ENCODE peak calls at places on chromosomes 6 and 20, in eight cellular contexts. One of them, this sample, is unnamed.

GRCh38 chr20:36830791-36831691 is 44.9 kb upstream of the TLDC2 start:
- DNase-seq in stomach: no peak
- DNase-seq in SK-N-SH: peak
- DNase-seq in esophagus squamous epithelium: no peak
- DNase-seq in BE2C: no peak
- DNase-seq in A673: no peak
- DNase-seq in ovary: peak
- DNase-seq in heart right ventricle: peak
- DNase-seq in this sample: no peak

GRCh38 chr6:149093643-149094042 is 223.9 kb upstream of the TAB2 start:
- DNase-seq in stomach: no peak
- DNase-seq in SK-N-SH: no peak
- DNase-seq in esophagus squamous epithelium: no peak
- DNase-seq in BE2C: no peak
- DNase-seq in A673: no peak
- DNase-seq in ovary: no peak
- DNase-seq in heart right ventricle: no peak
- DNase-seq in this sample: no peak

GRCh38 chr20:44720617-44720993 is 5.4 kb downstream of the CCN5 start:
- DNase-seq in stomach: no peak
- DNase-seq in SK-N-SH: peak
- DNase-seq in esophagus squamous epithelium: no peak
- DNase-seq in BE2C: peak
- DNase-seq in A673: peak
- DNase-seq in ovary: peak
- DNase-seq in heart right ventricle: no peak
- DNase-seq in this sample: no peak

GRCh38 chr6:63926950-63927349 is 291.3 kb downstream of the PHF3 start:
- DNase-seq in stomach: no peak
- DNase-seq in SK-N-SH: no peak
- DNase-seq in esophagus squamous epithelium: no peak
- DNase-seq in BE2C: no peak
- DNase-seq in A673: no peak
- DNase-seq in ovary: no peak
- DNase-seq in heart right ventricle: no peak
- DNase-seq in this sample: no peak

GRCh38 chr20:5095454-5095853 is 24.3 kb downstream of the PCNA start:
- DNase-seq in stomach: no peak
- DNase-seq in SK-N-SH: no peak
- DNase-seq in esophagus squamous epithelium: no peak
- DNase-seq in BE2C: no peak
- DNase-seq in A673: no peak
- DNase-seq in ovary: no peak
- DNase-seq in heart right ventricle: no peak
- DNase-seq in this sample: no peak

GRCh38 chr20:40689943-40690835 is 1.2 kb upstream of the MAFB start:
- DNase-seq in stomach: peak
- DNase-seq in SK-N-SH: peak
- DNase-seq in esophagus squamous epithelium: no peak
- DNase-seq in BE2C: peak
- DNase-seq in A673: peak
- DNase-seq in ovary: peak
- DNase-seq in heart right ventricle: peak
- DNase-seq in this sample: peak

GRCh38 chr6:166862287-166862977 is 93.9 kb downstream of the RNASET2 start:
- DNase-seq in stomach: peak
- DNase-seq in SK-N-SH: peak
- DNase-seq in esophagus squamous epithelium: no peak
- DNase-seq in BE2C: peak
- DNase-seq in A673: peak
- DNase-seq in ovary: peak
- DNase-seq in heart right ventricle: peak
- DNase-seq in this sample: peak

GRCh38 chr20:37651932-37652331 is 41.9 kb upstream of the CTNNBL1 start:
- DNase-seq in stomach: peak
- DNase-seq in SK-N-SH: peak
- DNase-seq in esophagus squamous epithelium: no peak
- DNase-seq in BE2C: peak
- DNase-seq in A673: peak
- DNase-seq in ovary: no peak
- DNase-seq in heart right ventricle: peak
- DNase-seq in this sample: peak

GRCh38 chr6:137729866-137730629 is 137.0 kb upstream of the TNFAIP3 start:
- DNase-seq in stomach: no peak
- DNase-seq in SK-N-SH: no peak
- DNase-seq in esophagus squamous epithelium: no peak
- DNase-seq in BE2C: no peak
- DNase-seq in A673: no peak
- DNase-seq in ovary: no peak
- DNase-seq in heart right ventricle: no peak
- DNase-seq in this sample: no peak

GRCh38 chr6:137725949-137726348 is 141.1 kb upstream of the TNFAIP3 start:
- DNase-seq in stomach: no peak
- DNase-seq in SK-N-SH: no peak
- DNase-seq in esophagus squamous epithelium: no peak
- DNase-seq in BE2C: no peak
- DNase-seq in A673: no peak
- DNase-seq in ovary: no peak
- DNase-seq in heart right ventricle: no peak
- DNase-seq in this sample: no peak

GRCh38 chr6:137727206-137727605 is 139.9 kb upstream of the TNFAIP3 start:
- DNase-seq in stomach: no peak
- DNase-seq in SK-N-SH: no peak
- DNase-seq in esophagus squamous epithelium: no peak
- DNase-seq in BE2C: no peak
- DNase-seq in A673: no peak
- DNase-seq in ovary: no peak
- DNase-seq in heart right ventricle: no peak
- DNase-seq in this sample: no peak

GRCh38 chr6:137731600-137731959 is 135.5 kb upstream of the TNFAIP3 start:
- DNase-seq in stomach: no peak
- DNase-seq in SK-N-SH: no peak
- DNase-seq in esophagus squamous epithelium: no peak
- DNase-seq in BE2C: no peak
- DNase-seq in A673: no peak
- DNase-seq in ovary: no peak
- DNase-seq in heart right ventricle: no peak
- DNase-seq in this sample: no peak

DNA sequence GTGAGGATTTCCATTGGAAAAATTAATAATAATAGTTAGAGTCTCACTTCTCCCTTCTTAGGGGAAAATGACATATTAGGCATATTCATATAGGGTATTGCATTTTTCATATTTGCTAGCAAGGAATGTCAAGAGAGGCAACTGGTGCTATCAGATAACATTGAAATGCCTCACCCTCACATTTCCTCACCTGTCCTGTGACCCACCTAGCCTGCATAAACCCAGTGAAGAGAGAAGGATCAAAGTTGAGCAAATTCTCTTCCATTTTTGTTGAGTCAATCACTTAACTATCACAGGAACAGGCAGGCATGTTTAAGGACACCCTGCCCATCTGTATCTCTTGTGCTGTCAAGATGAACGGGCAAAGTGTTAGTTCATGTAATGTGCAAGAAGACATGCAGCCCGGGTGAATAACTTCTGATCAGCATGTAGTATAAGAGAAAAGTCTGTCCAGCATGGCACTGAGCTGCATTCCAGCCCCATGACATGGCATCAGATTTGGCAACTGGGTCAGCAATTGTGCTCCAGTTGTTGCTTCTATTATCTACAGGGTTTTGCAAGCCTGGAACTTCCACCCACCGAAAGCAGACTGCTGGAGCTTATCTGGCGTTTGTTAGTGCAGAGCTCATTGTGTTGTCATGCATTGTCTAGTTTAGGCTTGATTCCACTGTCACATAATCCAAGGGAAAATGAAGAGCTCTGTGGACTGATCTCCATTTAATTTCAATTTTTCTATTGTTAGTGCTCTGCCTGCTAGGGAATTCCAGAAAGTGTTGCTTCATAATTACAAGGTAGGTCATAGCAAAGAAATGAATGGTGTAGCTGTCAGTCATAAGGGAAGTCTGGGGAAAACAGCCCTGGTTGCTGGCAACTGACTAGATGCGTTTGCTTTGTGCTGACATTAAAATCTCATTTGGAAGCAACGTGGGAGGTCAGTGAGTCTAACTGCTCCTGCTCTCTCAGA is 138.4 kb upstream of the TNFAIP3 start:
- DNase-seq in stomach: no peak
- DNase-seq in SK-N-SH: no peak
- DNase-seq in esophagus squamous epithelium: no peak
- DNase-seq in BE2C: no peak
- DNase-seq in A673: no peak
- DNase-seq in ovary: no peak
- DNase-seq in heart right ventricle: no peak
- DNase-seq in this sample: peak
- H3K4me3 ChIP-seq in stomach: no peak
- H3K4me3 ChIP-seq in SK-N-SH: no peak
- H3K4me3 ChIP-seq in esophagus squamous epithelium: no peak
- H3K4me3 ChIP-seq in BE2C: no peak
- H3K4me3 ChIP-seq in A673: no peak
- H3K4me3 ChIP-seq in ovary: no peak
- H3K4me3 ChIP-seq in heart right ventricle: no peak
- H3K4me3 ChIP-seq in this sample: no peak

GRCh38 chr20:47508228-47508752 is 6.6 kb downstream of the NCOA3 start:
- DNase-seq in stomach: no peak
- DNase-seq in SK-N-SH: no peak
- DNase-seq in esophagus squamous epithelium: no peak
- DNase-seq in BE2C: no peak
- DNase-seq in A673: no peak
- DNase-seq in ovary: no peak
- DNase-seq in heart right ventricle: no peak
- DNase-seq in this sample: no peak

GRCh38 chr20:47506850-47507249 is 5.2 kb downstream of the NCOA3 start:
- DNase-seq in stomach: no peak
- DNase-seq in SK-N-SH: no peak
- DNase-seq in esophagus squamous epithelium: no peak
- DNase-seq in BE2C: no peak
- DNase-seq in A673: no peak
- DNase-seq in ovary: no peak
- DNase-seq in heart right ventricle: no peak
- DNase-seq in this sample: no peak

GRCh38 chr20:47506335-47506734 is 4.6 kb downstream of the NCOA3 start:
- DNase-seq in stomach: no peak
- DNase-seq in SK-N-SH: no peak
- DNase-seq in esophagus squamous epithelium: no peak
- DNase-seq in BE2C: no peak
- DNase-seq in A673: no peak
- DNase-seq in ovary: no peak
- DNase-seq in heart right ventricle: no peak
- DNase-seq in this sample: no peak

GRCh38 chr20:47509685-47510084 is 8.0 kb downstream of the NCOA3 start:
- DNase-seq in stomach: no peak
- DNase-seq in SK-N-SH: no peak
- DNase-seq in esophagus squamous epithelium: no peak
- DNase-seq in BE2C: no peak
- DNase-seq in A673: no peak
- DNase-seq in ovary: no peak
- DNase-seq in heart right ventricle: no peak
- DNase-seq in this sample: no peak

DNA sequence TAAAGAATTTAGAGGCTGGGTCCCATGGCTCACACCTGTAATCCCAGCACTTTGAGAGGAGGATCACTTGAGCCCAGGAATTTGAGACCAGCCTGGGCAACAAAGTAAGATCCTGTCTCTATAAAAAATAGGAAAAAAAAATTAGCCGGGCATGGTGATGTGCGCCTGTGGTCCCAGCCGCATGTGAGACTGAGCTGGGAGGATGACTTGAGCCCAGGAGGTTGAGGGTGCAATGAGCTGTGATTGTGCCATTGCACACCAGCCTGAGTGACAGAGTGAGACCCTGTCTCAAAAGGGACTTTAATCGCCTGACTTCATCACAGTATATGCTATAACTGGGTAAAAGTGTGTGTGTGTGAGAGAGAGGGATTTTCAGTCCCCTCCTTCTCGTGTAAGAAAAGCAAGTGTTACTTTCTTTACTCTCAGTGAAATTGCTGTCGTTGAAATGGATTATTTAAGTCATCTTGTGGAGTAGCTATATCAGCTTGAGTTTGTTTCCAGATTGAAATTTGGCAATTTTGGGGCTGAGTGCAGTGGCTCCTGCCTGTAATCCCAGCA is 7.5 kb downstream of the NCOA3 start:
- DNase-seq in stomach: no peak
- DNase-seq in SK-N-SH: no peak
- DNase-seq in esophagus squamous epithelium: no peak
- DNase-seq in BE2C: no peak
- DNase-seq in A673: no peak
- DNase-seq in ovary: no peak
- DNase-seq in heart right ventricle: no peak
- DNase-seq in this sample: no peak
- H3K4me3 ChIP-seq in stomach: no peak
- H3K4me3 ChIP-seq in SK-N-SH: no peak
- H3K4me3 ChIP-seq in esophagus squamous epithelium: no peak
- H3K4me3 ChIP-seq in BE2C: no peak
- H3K4me3 ChIP-seq in A673: no peak
- H3K4me3 ChIP-seq in ovary: no peak
- H3K4me3 ChIP-seq in heart right ventricle: no peak
- H3K4me3 ChIP-seq in this sample: no peak

GRCh38 chr6:36546664-36546957 is 668 bp downstream of the STK38 start:
- DNase-seq in stomach: no peak
- DNase-seq in SK-N-SH: no peak
- DNase-seq in esophagus squamous epithelium: no peak
- DNase-seq in BE2C: peak
- DNase-seq in A673: peak
- DNase-seq in ovary: no peak
- DNase-seq in heart right ventricle: no peak
- DNase-seq in this sample: no peak

GRCh38 chr6:36547646-36548400 is 544 bp upstream of the STK38 start:
- DNase-seq in stomach: no peak
- DNase-seq in SK-N-SH: peak
- DNase-seq in esophagus squamous epithelium: no peak
- DNase-seq in BE2C: no peak
- DNase-seq in A673: no peak
- DNase-seq in ovary: no peak
- DNase-seq in heart right ventricle: no peak
- DNase-seq in this sample: no peak

GRCh38 chr6:36546958-36547645 is at the start of gene STK38:
- DNase-seq in stomach: peak
- DNase-seq in SK-N-SH: peak
- DNase-seq in esophagus squamous epithelium: peak
- DNase-seq in BE2C: peak
- DNase-seq in A673: peak
- DNase-seq in ovary: peak
- DNase-seq in heart right ventricle: peak
- DNase-seq in this sample: peak

GRCh38 chr6:36548401-36548743 is 1.1 kb upstream of the STK38 start:
- DNase-seq in stomach: no peak
- DNase-seq in SK-N-SH: no peak
- DNase-seq in esophagus squamous epithelium: no peak
- DNase-seq in BE2C: no peak
- DNase-seq in A673: no peak
- DNase-seq in ovary: no peak
- DNase-seq in heart right ventricle: no peak
- DNase-seq in this sample: no peak

GRCh38 chr6:36550473-36551000 is 3.3 kb upstream of the STK38 start:
- DNase-seq in stomach: no peak
- DNase-seq in SK-N-SH: no peak
- DNase-seq in esophagus squamous epithelium: no peak
- DNase-seq in BE2C: peak
- DNase-seq in A673: no peak
- DNase-seq in ovary: no peak
- DNase-seq in heart right ventricle: no peak
- DNase-seq in this sample: no peak
- H3K4me3 ChIP-seq in stomach: no peak
- H3K4me3 ChIP-seq in SK-N-SH: no peak
- H3K4me3 ChIP-seq in esophagus squamous epithelium: no peak
- H3K4me3 ChIP-seq in BE2C: no peak
- H3K4me3 ChIP-seq in A673: no peak
- H3K4me3 ChIP-seq in ovary: no peak
- H3K4me3 ChIP-seq in heart right ventricle: no peak
- H3K4me3 ChIP-seq in this sample: no peak

DNA sequence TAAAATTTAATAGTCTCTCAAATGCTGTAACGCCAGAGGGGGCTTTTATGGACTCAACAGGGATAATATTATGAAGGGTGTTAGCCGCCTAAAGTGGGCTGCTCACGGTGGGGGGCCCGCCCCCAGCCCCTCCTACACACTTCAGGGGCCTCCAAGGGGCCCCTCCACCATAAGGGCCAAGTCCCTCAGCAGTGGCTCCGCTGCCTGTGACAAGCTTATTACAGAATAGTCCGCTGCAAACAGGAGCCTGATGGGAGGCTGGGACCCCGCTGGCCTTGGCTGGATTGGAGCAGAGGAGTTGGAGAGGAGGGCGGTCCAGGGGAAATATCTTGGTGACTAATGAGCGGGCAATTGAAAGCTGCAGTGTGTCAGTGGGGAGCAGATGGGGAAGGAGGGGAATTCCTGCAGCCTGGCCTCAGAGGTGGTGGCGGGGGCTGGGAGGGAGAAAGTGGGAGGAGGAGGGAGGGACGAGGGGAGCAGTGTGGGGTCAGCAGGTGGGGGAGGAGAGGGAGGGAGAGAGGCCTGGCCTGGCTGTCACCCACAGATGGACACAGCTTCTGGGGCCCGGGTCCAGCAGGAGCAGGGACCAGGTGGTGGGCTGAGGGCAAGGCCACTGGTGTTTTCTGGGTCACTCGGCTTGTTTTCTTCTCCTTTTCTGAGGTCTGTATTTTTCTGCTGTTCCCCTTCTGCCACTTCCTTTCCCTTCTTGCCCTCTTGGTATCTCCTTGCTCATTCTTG is 57.6 kb upstream of the FOXP4 start:
- DNase-seq in stomach: no peak
- DNase-seq in SK-N-SH: peak
- DNase-seq in esophagus squamous epithelium: no peak
- DNase-seq in BE2C: no peak
- DNase-seq in A673: no peak
- DNase-seq in ovary: peak
- DNase-seq in heart right ventricle: no peak
- DNase-seq in this sample: peak
- H3K4me3 ChIP-seq in stomach: no peak
- H3K4me3 ChIP-seq in SK-N-SH: no peak
- H3K4me3 ChIP-seq in esophagus squamous epithelium: no peak
- H3K4me3 ChIP-seq in BE2C: no peak
- H3K4me3 ChIP-seq in A673: no peak
- H3K4me3 ChIP-seq in ovary: no peak
- H3K4me3 ChIP-seq in heart right ventricle: no peak
- H3K4me3 ChIP-seq in this sample: peak

This sample was measured in SJCRH30.